ENCODE peak calls at places on chromosome 1, in eight cellular contexts. D, F, R, X, Z, K, L and H are unnamed samples.
A peak's percentile ranks its signal among the peaks of the same experiment; 100 is the strongest.

GRCh38 chr1:19015476-19015875 is 59.0 kb upstream of the IFFO2 start:
- DNase-seq in K (no peak), F (no peak), R (no peak), D (no peak), Z (no peak), L (no peak), X (no peak), H (no peak)

GRCh38 chr1:169348356-169349036 is 19.1 kb downstream of the NME7 start:
- DNase-seq in R (peak; percentile 65), L (peak; percentile 62), F (no peak), Z (no peak), X (peak; percentile 50), K (no peak), D (peak; percentile 63), H (peak; percentile 45)

GRCh38 chr1:155126494-155127104 is 1.1 kb upstream of the EFNA1 start:
- DNase-seq in K (no peak), F (no peak), X (peak; percentile 53), Z (no peak), L (peak; percentile 47), R (peak; percentile 74), D (peak; percentile 81), H (no peak)

GRCh38 chr1:178490136-178490535 is 6.6 kb downstream of the CLEC20A start:
- DNase-seq in D (no peak), F (no peak), L (no peak), X (no peak), Z (no peak), R (no peak), K (no peak), H (no peak)

GRCh38 chr1:40668769-40669525 is 3.5 kb upstream of the RIMS3 start:
- DNase-seq in F (peak; percentile 39), L (peak; percentile 72), K (peak; percentile 73), R (peak; percentile 65), D (peak; percentile 61), X (peak; percentile 84), Z (peak; percentile 84), H (peak; percentile 88)

GRCh38 chr1:214260561-214261205 is 20.3 kb upstream of the SMYD2 start:
- DNase-seq in X (no peak), D (no peak), F (no peak), Z (no peak), K (no peak), L (no peak), R (no peak), H (no peak)

GRCh38 chr1:84078108-84078823 is 65.8 kb upstream of the PRKACB start:
- DNase-seq in Z (no peak), F (no peak), L (peak; percentile 7), R (peak; percentile 9), K (no peak), X (no peak), D (no peak), H (peak; percentile 25)

GRCh38 chr1:167328762-167329483 is 108.2 kb downstream of the POU2F1 start:
- DNase-seq in R (no peak), F (no peak), D (no peak), L (no peak), K (no peak), X (no peak), Z (no peak), H (no peak)

GRCh38 chr1:44036409-44037111 is 5.3 kb upstream of the SLC6A9 start:
- DNase-seq in K (peak; percentile 43), Z (no peak), F (no peak), X (peak; percentile 63), R (peak; percentile 67), D (peak; percentile 73), L (peak; percentile 65), H (peak; percentile 81)

GRCh38 chr1:225454733-225455132 is 26.9 kb upstream of the LBR start:
- DNase-seq in K (peak; percentile 68), F (no peak), X (no peak), D (peak; percentile 79), L (no peak), R (peak; percentile 68), Z (no peak), H (peak; percentile 23)

GRCh38 chr1:174818951-174819350 is 180.8 kb upstream of the CACYBP start:
- DNase-seq in F (no peak), X (no peak), Z (no peak), R (no peak), D (no peak), L (no peak), K (no peak), H (no peak)

GRCh38 chr1:160420881-160421842 is 20.8 kb downstream of the VANGL2 start:
- DNase-seq in D (no peak), Z (no peak), R (no peak), L (no peak), K (no peak), X (no peak), F (no peak), H (no peak)

GRCh38 chr1:233993651-233994050 is 89.2 kb downstream of the SLC35F3 start:
- DNase-seq in Z (no peak), X (no peak), L (no peak), R (peak; percentile 29), F (no peak), D (no peak), K (no peak), H (peak; percentile 93)

GRCh38 chr1:155309423-155310021 is 856 bp downstream of the FDPS start:
- DNase-seq in X (no peak), K (no peak), D (no peak), F (no peak), Z (peak; percentile 68), R (peak; percentile 33), L (no peak), H (no peak)

GRCh38 chr1:168865850-168866620 is 137.0 kb upstream of the DPT start:
- DNase-seq in Z (no peak), K (no peak), F (no peak), D (no peak), X (no peak), R (peak; percentile 26), L (no peak), H (no peak)

GRCh38 chr1:93528416-93528815 is 80.5 kb downstream of the FNBP1L start:
- DNase-seq in Z (no peak), D (no peak), K (no peak), L (no peak), F (no peak), R (no peak), X (no peak), H (no peak)

GRCh38 chr1:27435566-27436203 is 43.3 kb downstream of the GPR3 start:
- DNase-seq in R (no peak), D (no peak), F (no peak), X (no peak), L (no peak), K (no peak), Z (no peak), H (no peak)

GRCh38 chr1:229027622-229028182 is 243.2 kb upstream of the RAB4A start:
- DNase-seq in F (no peak), X (no peak), R (no peak), Z (peak; percentile 38), K (no peak), L (peak; percentile 66), D (no peak), H (no peak)

GRCh38 chr1:160204526-160205241 is 500 bp upstream of the PEA15 start:
- DNase-seq in Z (no peak), K (no peak), D (no peak), X (no peak), F (no peak), R (no peak), L (no peak), H (no peak)

GRCh38 chr1:38512789-38513188 is 346.8 kb downstream of the RRAGC start:
- DNase-seq in X (no peak), F (no peak), Z (no peak), K (no peak), R (no peak), D (no peak), L (no peak), H (no peak)

GRCh38 chr1:84174051-84174556 is 30.0 kb downstream of the PRKACB start:
- DNase-seq in L (no peak), X (no peak), K (no peak), D (peak; percentile 33), F (no peak), Z (no peak), R (peak; percentile 83), H (no peak)

GRCh38 chr1:206059354-206059915 is 6.5 kb downstream of the RHEX start:
- DNase-seq in D (no peak), R (no peak), L (no peak), Z (no peak), X (no peak), K (no peak), F (no peak), H (no peak)

GRCh38 chr1:106798991-106799390 is 257.5 kb upstream of the PRMT6 start:
- DNase-seq in X (no peak), Z (no peak), R (no peak), D (no peak), F (no peak), L (no peak), K (no peak), H (no peak)

GRCh38 chr1:207407655-207408256 is 46.4 kb upstream of the CR2 start:
- DNase-seq in Z (no peak), X (no peak), R (no peak), K (no peak), D (peak; percentile 50), L (no peak), F (no peak), H (no peak)

GRCh38 chr1:159847231-159847630 is 15.2 kb downstream of the VSIG8 start:
- DNase-seq in Z (no peak), D (no peak), F (no peak), L (no peak), R (no peak), X (no peak), K (no peak), H (no peak)

GRCh38 chr1:201286445-201286844 is 3.1 kb downstream of the PKP1 start:
- DNase-seq in K (no peak), R (no peak), X (no peak), Z (no peak), D (no peak), F (no peak), L (no peak), H (no peak)

GRCh38 chr1:218772575-218772974 is 401.1 kb upstream of the LYPLAL1 start:
- DNase-seq in L (no peak), Z (no peak), R (no peak), F (no peak), K (no peak), X (no peak), D (no peak), H (no peak)

GRCh38 chr1:15915991-15916390 is 59.9 kb downstream of the ZBTB17 start:
- DNase-seq in Z (no peak), F (no peak), L (no peak), X (no peak), K (no peak), R (no peak), D (no peak), H (no peak)

GRCh38 chr1:37660646-37661045 is 26.0 kb upstream of the RSPO1 start:
- DNase-seq in F (no peak), D (no peak), L (no peak), K (no peak), R (no peak), X (no peak), Z (no peak), H (no peak)

GRCh38 chr1:54332781-54333585 is 73.2 kb downstream of the SSBP3 start:
- DNase-seq in Z (peak; percentile 64), F (no peak), X (no peak), D (no peak), K (no peak), L (peak; percentile 29), R (no peak), H (no peak)

GRCh38 chr1:21324368-21325137 is 34.3 kb upstream of the ECE1 start:
- DNase-seq in F (no peak), L (peak; percentile 71), Z (peak; percentile 77), R (peak; percentile 75), K (peak; percentile 59), D (peak; percentile 76), X (no peak), H (no peak)

GRCh38 chr1:226407199-226407496 is 745 bp downstream of the PARP1 start:
- DNase-seq in Z (no peak), K (no peak), R (no peak), L (no peak), F (no peak), D (no peak), X (no peak), H (no peak)

GRCh38 chr1:162892916-162893714 is 32.1 kb upstream of the CCDC190 start:
- DNase-seq in D (no peak), F (no peak), L (no peak), Z (no peak), K (no peak), R (no peak), X (no peak), H (no peak)

GRCh38 chr1:15994590-15995351 is 9.3 kb upstream of the SRARP start:
- DNase-seq in L (peak; percentile 61), R (peak; percentile 58), K (no peak), X (no peak), D (peak; percentile 43), Z (peak; percentile 68), F (peak; percentile 50), H (no peak)